ENCODE peak calls at places on chromosomes 7 and 10, in five cellular contexts. One of them, this sample, is unnamed.
A peak's percentile ranks its signal among the peaks of the same experiment; 100 is the strongest.

GRCh38 chr7:155357573-155358041 is 59.9 kb downstream of the INSIG1 start:
- DNase-seq in body of pancreas: no peak
- DNase-seq in heart left ventricle: no peak
- DNase-seq in breast epithelium: no peak
- DNase-seq in tibial nerve: no peak
- DNase-seq in this sample: no peak

GRCh38 chr7:50156746-50157145 is 63.7 kb upstream of the ZPBP start:
- DNase-seq in body of pancreas: no peak
- DNase-seq in heart left ventricle: no peak
- DNase-seq in breast epithelium: no peak
- DNase-seq in tibial nerve: no peak
- DNase-seq in this sample: no peak

GRCh38 chr7:91041901-91042457 is 222.3 kb upstream of the FZD1 start:
- DNase-seq in body of pancreas: no peak
- DNase-seq in heart left ventricle: no peak
- DNase-seq in breast epithelium: no peak
- DNase-seq in tibial nerve: no peak
- DNase-seq in this sample: peak; percentile 48

GRCh38 chr10:17684537-17684936 is 40.6 kb downstream of the STAM start:
- DNase-seq in body of pancreas: no peak
- DNase-seq in heart left ventricle: no peak
- DNase-seq in breast epithelium: no peak
- DNase-seq in tibial nerve: no peak
- DNase-seq in this sample: no peak

GRCh38 chr7:32347244-32347828 is 142.8 kb downstream of the LSM5 start:
- DNase-seq in body of pancreas: no peak
- DNase-seq in heart left ventricle: no peak
- DNase-seq in breast epithelium: no peak
- DNase-seq in tibial nerve: peak; percentile 51
- DNase-seq in this sample: no peak

GRCh38 chr7:44194069-44194468 is 4.8 kb upstream of the GCK start:
- DNase-seq in body of pancreas: no peak
- DNase-seq in heart left ventricle: no peak
- DNase-seq in breast epithelium: no peak
- DNase-seq in tibial nerve: no peak
- DNase-seq in this sample: no peak

GRCh38 chr7:157470017-157470322 is 133.2 kb downstream of the DNAJB6 start:
- DNase-seq in body of pancreas: no peak
- DNase-seq in heart left ventricle: no peak
- DNase-seq in breast epithelium: no peak
- DNase-seq in tibial nerve: no peak
- DNase-seq in this sample: no peak

GRCh38 chr10:70130878-70131559 is 1.6 kb downstream of the AIFM2 start:
- DNase-seq in body of pancreas: no peak
- DNase-seq in heart left ventricle: no peak
- DNase-seq in breast epithelium: no peak
- DNase-seq in tibial nerve: peak; percentile 38
- DNase-seq in this sample: no peak

GRCh38 chr7:114574384-114574783 is 159.8 kb downstream of the FOXP2 start:
- DNase-seq in body of pancreas: peak; percentile 19
- DNase-seq in heart left ventricle: no peak
- DNase-seq in breast epithelium: no peak
- DNase-seq in tibial nerve: no peak
- DNase-seq in this sample: no peak

GRCh38 chr7:139889186-139889871 is 60.3 kb downstream of the TBXAS1 start:
- DNase-seq in body of pancreas: no peak
- DNase-seq in heart left ventricle: no peak
- DNase-seq in breast epithelium: no peak
- DNase-seq in tibial nerve: no peak
- DNase-seq in this sample: no peak

GRCh38 chr7:77933394-77933793 is 134.8 kb downstream of the PHTF2 start:
- DNase-seq in body of pancreas: no peak
- DNase-seq in heart left ventricle: no peak
- DNase-seq in breast epithelium: no peak
- DNase-seq in tibial nerve: no peak
- DNase-seq in this sample: no peak

GRCh38 chr7:97179454-97180104 is 62.1 kb downstream of the SDHAF3 start:
- DNase-seq in body of pancreas: peak; percentile 50
- DNase-seq in heart left ventricle: peak; percentile 29
- DNase-seq in breast epithelium: no peak
- DNase-seq in tibial nerve: peak; percentile 22
- DNase-seq in this sample: no peak

GRCh38 chr7:50492770-50493519 is 42.8 kb upstream of the FIGNL1 start:
- DNase-seq in body of pancreas: no peak
- DNase-seq in heart left ventricle: no peak
- DNase-seq in breast epithelium: no peak
- DNase-seq in tibial nerve: no peak
- DNase-seq in this sample: no peak

GRCh38 chr10:7245505-7245904 is 165.3 kb downstream of the SFMBT2 start:
- DNase-seq in body of pancreas: no peak
- DNase-seq in heart left ventricle: no peak
- DNase-seq in breast epithelium: no peak
- DNase-seq in tibial nerve: no peak
- DNase-seq in this sample: no peak

GRCh38 chr10:59465089-59465488 is 102.7 kb upstream of the FAM13C start:
- DNase-seq in body of pancreas: no peak
- DNase-seq in heart left ventricle: no peak
- DNase-seq in breast epithelium: no peak
- DNase-seq in tibial nerve: no peak
- DNase-seq in this sample: no peak

GRCh38 chr10:60606343-60607080 is 171.8 kb upstream of the CDK1 start:
- DNase-seq in body of pancreas: no peak
- DNase-seq in heart left ventricle: no peak
- DNase-seq in breast epithelium: no peak
- DNase-seq in tibial nerve: no peak
- DNase-seq in this sample: no peak

GRCh38 chr7:12222889-12223579 is 11.9 kb downstream of the TMEM106B start:
- DNase-seq in body of pancreas: no peak
- DNase-seq in heart left ventricle: no peak
- DNase-seq in breast epithelium: no peak
- DNase-seq in tibial nerve: no peak
- DNase-seq in this sample: no peak

GRCh38 chr10:60134548-60134947 is 228.2 kb upstream of the CCDC6 start:
- DNase-seq in body of pancreas: no peak
- DNase-seq in heart left ventricle: no peak
- DNase-seq in breast epithelium: no peak
- DNase-seq in tibial nerve: no peak
- DNase-seq in this sample: no peak

GRCh38 chr7:50637725-50638643 is 72.8 kb upstream of the DDC start:
- DNase-seq in body of pancreas: no peak
- DNase-seq in heart left ventricle: no peak
- DNase-seq in breast epithelium: no peak
- DNase-seq in tibial nerve: no peak
- DNase-seq in this sample: no peak

GRCh38 chr10:68562666-68563522 is 2.8 kb downstream of the TET1 start:
- DNase-seq in body of pancreas: no peak
- DNase-seq in heart left ventricle: no peak
- DNase-seq in breast epithelium: no peak
- DNase-seq in tibial nerve: peak; percentile 17
- DNase-seq in this sample: no peak

GRCh38 chr10:131726460-131726861 is 174.3 kb upstream of the PPP2R2D start:
- DNase-seq in body of pancreas: peak; percentile 43
- DNase-seq in heart left ventricle: peak; percentile 39
- DNase-seq in breast epithelium: peak; percentile 24
- DNase-seq in tibial nerve: peak; percentile 61
- DNase-seq in this sample: no peak

GRCh38 chr10:109343293-109343692 is 580.0 kb downstream of the XPNPEP1 start:
- DNase-seq in body of pancreas: no peak
- DNase-seq in heart left ventricle: no peak
- DNase-seq in breast epithelium: no peak
- DNase-seq in tibial nerve: no peak
- DNase-seq in this sample: no peak

GRCh38 chr7:133070562-133070961 is 11.3 kb downstream of the CHCHD3 start:
- DNase-seq in body of pancreas: no peak
- DNase-seq in heart left ventricle: no peak
- DNase-seq in breast epithelium: no peak
- DNase-seq in tibial nerve: no peak
- DNase-seq in this sample: no peak

GRCh38 chr10:99926925-99927718 is 82.6 kb downstream of the DNMBP start:
- DNase-seq in body of pancreas: peak; percentile 73
- DNase-seq in heart left ventricle: peak; percentile 65
- DNase-seq in breast epithelium: no peak
- DNase-seq in tibial nerve: peak; percentile 28
- DNase-seq in this sample: no peak

GRCh38 chr10:119268871-119269506 is 61.6 kb downstream of the GRK5 start:
- DNase-seq in body of pancreas: no peak
- DNase-seq in heart left ventricle: no peak
- DNase-seq in breast epithelium: no peak
- DNase-seq in tibial nerve: no peak
- DNase-seq in this sample: no peak

GRCh38 chr10:131792011-131792651 is 108.7 kb upstream of the PPP2R2D start:
- DNase-seq in body of pancreas: no peak
- DNase-seq in heart left ventricle: no peak
- DNase-seq in breast epithelium: no peak
- DNase-seq in tibial nerve: no peak
- DNase-seq in this sample: no peak

GRCh38 chr7:129828989-129829676 is 123.6 kb downstream of the UBE2H start:
- DNase-seq in body of pancreas: no peak
- DNase-seq in heart left ventricle: no peak
- DNase-seq in breast epithelium: no peak
- DNase-seq in tibial nerve: no peak
- DNase-seq in this sample: no peak

GRCh38 chr7:156892086-156892800 is 740 bp downstream of the LMBR1 start:
- DNase-seq in body of pancreas: peak; percentile 47
- DNase-seq in heart left ventricle: peak; percentile 73
- DNase-seq in breast epithelium: peak; percentile 23
- DNase-seq in tibial nerve: no peak
- DNase-seq in this sample: no peak

GRCh38 chr10:103273026-103273425 is 3.9 kb upstream of the INA start:
- DNase-seq in body of pancreas: no peak
- DNase-seq in heart left ventricle: no peak
- DNase-seq in breast epithelium: peak; percentile 45
- DNase-seq in tibial nerve: peak; percentile 5
- DNase-seq in this sample: no peak

GRCh38 chr7:96401200-96401599 is 79.3 kb upstream of the SLC25A13 start:
- DNase-seq in body of pancreas: no peak
- DNase-seq in heart left ventricle: no peak
- DNase-seq in breast epithelium: no peak
- DNase-seq in tibial nerve: no peak
- DNase-seq in this sample: no peak

GRCh38 chr7:33062023-33062781 is at the start of gene NT5C3A:
- DNase-seq in body of pancreas: peak; percentile 37
- DNase-seq in heart left ventricle: peak; percentile 32
- DNase-seq in breast epithelium: no peak
- DNase-seq in tibial nerve: peak; percentile 8
- DNase-seq in this sample: no peak

GRCh38 chr7:80869821-80870751 is 48.8 kb downstream of the SEMA3C start:
- DNase-seq in body of pancreas: no peak
- DNase-seq in heart left ventricle: no peak
- DNase-seq in breast epithelium: no peak
- DNase-seq in tibial nerve: no peak
- DNase-seq in this sample: no peak
- H3K27ac ChIP-seq in body of pancreas: no peak overlapping the region
- H3K27ac ChIP-seq in heart left ventricle: peak overlapping the region; percentile 29
- H3K27ac ChIP-seq in breast epithelium: peak overlapping the region; percentile 52
- H3K27ac ChIP-seq in tibial nerve: no peak overlapping the region
- H3K27ac ChIP-seq in this sample: no peak overlapping the region

GRCh38 chr10:125064681-125065492 is 95.5 kb downstream of the CTBP2 start:
- DNase-seq in body of pancreas: no peak
- DNase-seq in heart left ventricle: no peak
- DNase-seq in breast epithelium: peak; percentile 90
- DNase-seq in tibial nerve: no peak
- DNase-seq in this sample: no peak
- H3K27ac ChIP-seq in body of pancreas: peak overlapping the region; percentile 74
- H3K27ac ChIP-seq in heart left ventricle: no peak overlapping the region
- H3K27ac ChIP-seq in breast epithelium: peak overlapping the region; percentile 93
- H3K27ac ChIP-seq in tibial nerve: no peak overlapping the region
- H3K27ac ChIP-seq in this sample: no peak overlapping the region

DNA sequence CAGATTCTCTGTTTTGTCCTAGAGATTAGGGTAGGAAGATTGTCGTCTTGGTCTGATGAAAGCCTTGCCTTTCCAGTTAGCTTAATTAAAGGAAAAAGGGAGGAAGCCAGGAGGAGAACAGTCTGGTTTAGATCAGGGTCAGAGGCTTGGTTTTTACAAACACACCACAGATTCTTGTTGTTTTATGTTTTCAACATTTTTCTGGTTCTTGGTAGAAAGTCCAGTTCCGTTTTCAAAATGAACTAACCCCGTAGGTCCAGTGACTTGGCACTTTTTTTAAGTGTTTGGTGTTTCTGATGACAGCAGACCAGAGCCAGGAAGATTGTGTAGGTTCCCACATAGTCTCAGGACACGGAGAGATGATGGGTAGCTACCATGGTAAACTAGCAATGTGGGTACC is 167.1 kb upstream of the INHBA start:
- DNase-seq in body of pancreas: no peak
- DNase-seq in heart left ventricle: no peak
- DNase-seq in breast epithelium: no peak
- DNase-seq in tibial nerve: no peak
- DNase-seq in this sample: no peak
- H3K27ac ChIP-seq in body of pancreas: no peak overlapping the region
- H3K27ac ChIP-seq in heart left ventricle: no peak overlapping the region
- H3K27ac ChIP-seq in breast epithelium: peak overlapping the region; percentile 12
- H3K27ac ChIP-seq in tibial nerve: no peak overlapping the region
- H3K27ac ChIP-seq in this sample: no peak overlapping the region

GRCh38 chr10:128928231-128928836 is 538.7 kb upstream of the MGMT start:
- DNase-seq in body of pancreas: no peak
- DNase-seq in heart left ventricle: no peak
- DNase-seq in breast epithelium: no peak
- DNase-seq in tibial nerve: no peak
- DNase-seq in this sample: no peak
- H3K27ac ChIP-seq in body of pancreas: peak overlapping the region; percentile 65
- H3K27ac ChIP-seq in heart left ventricle: peak overlapping the region; percentile 56
- H3K27ac ChIP-seq in breast epithelium: peak overlapping the region; percentile 90
- H3K27ac ChIP-seq in tibial nerve: no peak overlapping the region
- H3K27ac ChIP-seq in this sample: no peak overlapping the region

DNA sequence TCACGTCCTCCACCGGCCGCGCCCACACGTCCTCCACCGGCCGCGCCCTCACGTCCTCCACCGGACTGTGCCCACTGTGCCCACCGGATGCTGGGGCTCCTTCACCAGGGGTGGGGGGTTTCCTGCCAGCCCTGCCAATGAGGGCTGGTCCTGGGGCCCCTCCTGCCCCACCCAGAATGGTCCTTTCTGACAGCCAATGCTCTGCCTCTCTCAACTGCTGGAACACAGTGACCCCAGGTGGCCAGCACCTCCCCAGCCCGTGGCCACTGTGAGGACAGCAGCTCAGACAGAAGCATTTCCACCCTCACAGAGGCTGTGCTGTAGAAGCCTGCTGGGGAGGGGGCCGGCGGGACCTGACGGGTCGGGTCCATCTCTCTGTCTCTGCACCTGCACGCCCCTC is 90.1 kb upstream of the DNAAF5 start:
- DNase-seq in body of pancreas: peak; percentile 45
- DNase-seq in heart left ventricle: no peak
- DNase-seq in breast epithelium: no peak
- DNase-seq in tibial nerve: no peak
- DNase-seq in this sample: no peak
- H3K27ac ChIP-seq in body of pancreas: no peak overlapping the region
- H3K27ac ChIP-seq in heart left ventricle: no peak overlapping the region
- H3K27ac ChIP-seq in breast epithelium: no peak overlapping the region
- H3K27ac ChIP-seq in tibial nerve: no peak overlapping the region
- H3K27ac ChIP-seq in this sample: no peak overlapping the region